ENCODE peak calls at places on chromosome 7, in eight cellular contexts. One of them, this sample, is unnamed. For H3K4me1 and H3K9me3, the result is how much of the 10 kb centered on the place peaks cover.

GRCh38 chr7:34675749-34676374 is 17.8 kb downstream of the NPSR1 start:
- DNase-seq in stomach: no peak
- DNase-seq in OCI-LY7: peak
- DNase-seq in CD4-positive, alpha-beta memory T cell: no peak
- DNase-seq in CD8-positive, alpha-beta T cell: no peak
- DNase-seq in CD8-positive, alpha-beta memory T cell: no peak
- DNase-seq in osteoblast: no peak
- DNase-seq in fibroblast of lung: peak
- DNase-seq in this sample: no peak

GRCh38 chr7:31122649-31123058 is 70.5 kb downstream of the ADCYAP1R1 start:
- DNase-seq in osteoblast: no peak
- DNase-seq in CD4-positive, alpha-beta memory T cell: peak
- DNase-seq in CD8-positive, alpha-beta T cell: peak
- DNase-seq in OCI-LY7: peak
- DNase-seq in CD8-positive, alpha-beta memory T cell: no peak
- DNase-seq in stomach: peak
- DNase-seq in fibroblast of lung: peak
- DNase-seq in this sample: peak

GRCh38 chr7:28483112-28483511 is 70.8 kb downstream of the CREB5 start:
- DNase-seq in OCI-LY7: no peak
- DNase-seq in fibroblast of lung: no peak
- DNase-seq in CD8-positive, alpha-beta memory T cell: no peak
- DNase-seq in osteoblast: no peak
- DNase-seq in stomach: no peak
- DNase-seq in CD4-positive, alpha-beta memory T cell: no peak
- DNase-seq in CD8-positive, alpha-beta T cell: no peak
- DNase-seq in this sample: no peak

GRCh38 chr7:25726180-25726579 is 425.8 kb upstream of the NFE2L3 start:
- DNase-seq in CD8-positive, alpha-beta T cell: no peak
- DNase-seq in OCI-LY7: no peak
- DNase-seq in osteoblast: no peak
- DNase-seq in CD8-positive, alpha-beta memory T cell: no peak
- DNase-seq in fibroblast of lung: no peak
- DNase-seq in CD4-positive, alpha-beta memory T cell: no peak
- DNase-seq in stomach: no peak
- DNase-seq in this sample: no peak

GRCh38 chr7:18370689-18371088 is 124.9 kb upstream of the HDAC9 start:
- DNase-seq in fibroblast of lung: no peak
- DNase-seq in stomach: no peak
- DNase-seq in CD4-positive, alpha-beta memory T cell: no peak
- DNase-seq in OCI-LY7: no peak
- DNase-seq in CD8-positive, alpha-beta T cell: no peak
- DNase-seq in osteoblast: no peak
- DNase-seq in CD8-positive, alpha-beta memory T cell: no peak
- DNase-seq in this sample: no peak

GRCh38 chr7:148463210-148463609 is 127.4 kb upstream of the C7orf33 start:
- DNase-seq in CD4-positive, alpha-beta memory T cell: no peak
- DNase-seq in CD8-positive, alpha-beta T cell: no peak
- DNase-seq in OCI-LY7: no peak
- DNase-seq in CD8-positive, alpha-beta memory T cell: no peak
- DNase-seq in osteoblast: no peak
- DNase-seq in fibroblast of lung: no peak
- DNase-seq in stomach: no peak
- DNase-seq in this sample: no peak

GRCh38 chr7:55502988-55503514 is 69.3 kb downstream of the VOPP1 start:
- DNase-seq in stomach: no peak
- DNase-seq in OCI-LY7: peak
- DNase-seq in CD8-positive, alpha-beta T cell: no peak
- DNase-seq in fibroblast of lung: no peak
- DNase-seq in CD8-positive, alpha-beta memory T cell: no peak
- DNase-seq in CD4-positive, alpha-beta memory T cell: no peak
- DNase-seq in osteoblast: no peak
- DNase-seq in this sample: no peak

GRCh38 chr7:94509264-94509878 is at the start of gene CASD1:
- DNase-seq in CD8-positive, alpha-beta memory T cell: peak
- DNase-seq in CD8-positive, alpha-beta T cell: peak
- DNase-seq in osteoblast: no peak
- DNase-seq in fibroblast of lung: peak
- DNase-seq in OCI-LY7: peak
- DNase-seq in CD4-positive, alpha-beta memory T cell: peak
- DNase-seq in stomach: peak
- DNase-seq in this sample: peak

GRCh38 chr7:128022631-128023532 is 8.4 kb downstream of the LRRC4 start:
- DNase-seq in CD4-positive, alpha-beta memory T cell: no peak
- DNase-seq in fibroblast of lung: peak
- DNase-seq in osteoblast: peak
- DNase-seq in CD8-positive, alpha-beta T cell: no peak
- DNase-seq in CD8-positive, alpha-beta memory T cell: no peak
- DNase-seq in OCI-LY7: no peak
- DNase-seq in stomach: no peak
- DNase-seq in this sample: no peak

GRCh38 chr7:149819961-149820340 is 18.2 kb upstream of the ZNF862 start:
- DNase-seq in OCI-LY7: no peak
- DNase-seq in stomach: no peak
- DNase-seq in fibroblast of lung: no peak
- DNase-seq in CD8-positive, alpha-beta memory T cell: no peak
- DNase-seq in CD4-positive, alpha-beta memory T cell: no peak
- DNase-seq in osteoblast: peak
- DNase-seq in CD8-positive, alpha-beta T cell: no peak
- DNase-seq in this sample: no peak

GRCh38 chr7:76327610-76328009 is 25.1 kb downstream of the HSPB1 start:
- DNase-seq in fibroblast of lung: no peak
- DNase-seq in osteoblast: peak
- DNase-seq in OCI-LY7: no peak
- DNase-seq in stomach: no peak
- DNase-seq in CD8-positive, alpha-beta memory T cell: no peak
- DNase-seq in CD4-positive, alpha-beta memory T cell: no peak
- DNase-seq in CD8-positive, alpha-beta T cell: no peak
- DNase-seq in this sample: no peak

GRCh38 chr7:95550546-95550945 is 45.8 kb downstream of the PDK4 start:
- DNase-seq in CD8-positive, alpha-beta memory T cell: no peak
- DNase-seq in stomach: no peak
- DNase-seq in osteoblast: no peak
- DNase-seq in CD8-positive, alpha-beta T cell: no peak
- DNase-seq in CD4-positive, alpha-beta memory T cell: no peak
- DNase-seq in fibroblast of lung: no peak
- DNase-seq in OCI-LY7: no peak
- DNase-seq in this sample: no peak

GRCh38 chr7:668139-668871 is 58.2 kb upstream of the DNAAF5 start:
- DNase-seq in CD4-positive, alpha-beta memory T cell: no peak
- DNase-seq in OCI-LY7: no peak
- DNase-seq in osteoblast: peak
- DNase-seq in CD8-positive, alpha-beta memory T cell: peak
- DNase-seq in CD8-positive, alpha-beta T cell: no peak
- DNase-seq in stomach: no peak
- DNase-seq in fibroblast of lung: peak
- DNase-seq in this sample: peak

GRCh38 chr7:83796760-83797159 is 147.8 kb upstream of the SEMA3E start:
- DNase-seq in CD8-positive, alpha-beta memory T cell: no peak
- DNase-seq in OCI-LY7: no peak
- DNase-seq in CD8-positive, alpha-beta T cell: no peak
- DNase-seq in stomach: no peak
- DNase-seq in CD4-positive, alpha-beta memory T cell: no peak
- DNase-seq in osteoblast: no peak
- DNase-seq in fibroblast of lung: no peak
- DNase-seq in this sample: no peak

GRCh38 chr7:135558337-135558767 is 635 bp downstream of the NUP205 start:
- DNase-seq in CD8-positive, alpha-beta memory T cell: peak
- DNase-seq in fibroblast of lung: peak
- DNase-seq in CD4-positive, alpha-beta memory T cell: peak
- DNase-seq in stomach: peak
- DNase-seq in osteoblast: peak
- DNase-seq in OCI-LY7: peak
- DNase-seq in CD8-positive, alpha-beta T cell: peak
- DNase-seq in this sample: peak

GRCh38 chr7:6708304-6708703 is 1.6 kb upstream of the ZNF12 start:
- DNase-seq in CD8-positive, alpha-beta memory T cell: no peak
- DNase-seq in stomach: no peak
- DNase-seq in CD4-positive, alpha-beta memory T cell: no peak
- DNase-seq in OCI-LY7: no peak
- DNase-seq in osteoblast: no peak
- DNase-seq in fibroblast of lung: no peak
- DNase-seq in CD8-positive, alpha-beta T cell: no peak
- DNase-seq in this sample: no peak

GRCh38 chr7:131665021-131665420 is 108.6 kb upstream of the PODXL start:
- DNase-seq in fibroblast of lung: no peak
- DNase-seq in CD4-positive, alpha-beta memory T cell: no peak
- DNase-seq in osteoblast: no peak
- DNase-seq in CD8-positive, alpha-beta memory T cell: no peak
- DNase-seq in CD8-positive, alpha-beta T cell: no peak
- DNase-seq in OCI-LY7: no peak
- DNase-seq in stomach: no peak
- DNase-seq in this sample: peak

GRCh38 chr7:150003304-150003810 is 129.6 kb downstream of the ATP6V0E2 start:
- DNase-seq in osteoblast: peak
- DNase-seq in CD4-positive, alpha-beta memory T cell: no peak
- DNase-seq in OCI-LY7: no peak
- DNase-seq in CD8-positive, alpha-beta memory T cell: no peak
- DNase-seq in stomach: no peak
- DNase-seq in fibroblast of lung: peak
- DNase-seq in CD8-positive, alpha-beta T cell: no peak
- DNase-seq in this sample: no peak

GRCh38 chr7:519974-520458 is 370 bp upstream of the PDGFA start:
- DNase-seq in stomach: peak
- DNase-seq in CD8-positive, alpha-beta memory T cell: no peak
- DNase-seq in CD4-positive, alpha-beta memory T cell: no peak
- DNase-seq in osteoblast: peak
- DNase-seq in fibroblast of lung: peak
- DNase-seq in CD8-positive, alpha-beta T cell: no peak
- DNase-seq in OCI-LY7: no peak
- DNase-seq in this sample: no peak

DNA sequence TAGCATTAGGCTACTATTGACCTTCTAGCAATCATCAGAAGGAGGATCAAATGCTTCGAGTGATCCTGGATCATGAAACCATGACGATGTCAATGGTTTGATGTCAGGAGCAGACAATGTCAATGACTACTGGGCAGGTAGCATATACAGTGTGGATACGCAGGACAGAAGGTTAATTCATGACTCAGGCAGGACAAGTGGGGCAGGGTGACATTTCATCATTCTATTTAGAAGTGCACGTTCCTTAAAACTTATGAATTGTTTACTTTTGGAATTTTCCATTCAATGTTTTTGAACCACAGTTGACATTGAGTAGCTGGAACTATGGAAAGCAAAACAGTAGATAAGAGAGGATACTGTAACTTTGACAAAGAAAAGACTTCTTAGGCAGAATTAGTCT is 140.8 kb downstream of the TSPAN12 start:
- DNase-seq in CD8-positive, alpha-beta memory T cell: no peak
- DNase-seq in CD4-positive, alpha-beta memory T cell: no peak
- DNase-seq in osteoblast: no peak
- DNase-seq in stomach: no peak
- DNase-seq in fibroblast of lung: no peak
- DNase-seq in CD8-positive, alpha-beta T cell: no peak
- DNase-seq in OCI-LY7: no peak
- DNase-seq in this sample: no peak
- H3K4me1 ChIP-seq in CD8-positive, alpha-beta memory T cell: under half
- H3K4me1 ChIP-seq in CD4-positive, alpha-beta memory T cell: under half
- H3K4me1 ChIP-seq in osteoblast: under half
- H3K4me1 ChIP-seq in stomach: under half
- H3K4me1 ChIP-seq in fibroblast of lung: under half
- H3K4me1 ChIP-seq in CD8-positive, alpha-beta T cell: under half
- H3K4me1 ChIP-seq in OCI-LY7: under half
- H3K4me1 ChIP-seq in this sample: under half

GRCh38 chr7:158396301-158396905 is 191.2 kb downstream of the PTPRN2 start:
- DNase-seq in OCI-LY7: no peak
- DNase-seq in CD8-positive, alpha-beta T cell: no peak
- DNase-seq in stomach: no peak
- DNase-seq in CD4-positive, alpha-beta memory T cell: no peak
- DNase-seq in fibroblast of lung: no peak
- DNase-seq in osteoblast: no peak
- DNase-seq in CD8-positive, alpha-beta memory T cell: no peak
- DNase-seq in this sample: no peak
- H3K9me3 ChIP-seq in OCI-LY7: under half
- H3K9me3 ChIP-seq in CD8-positive, alpha-beta T cell: under half
- H3K9me3 ChIP-seq in stomach: under half
- H3K9me3 ChIP-seq in CD4-positive, alpha-beta memory T cell: under half
- H3K9me3 ChIP-seq in fibroblast of lung: under half
- H3K9me3 ChIP-seq in osteoblast: under half
- H3K9me3 ChIP-seq in CD8-positive, alpha-beta memory T cell: under half
- H3K9me3 ChIP-seq in this sample: under half

DNA sequence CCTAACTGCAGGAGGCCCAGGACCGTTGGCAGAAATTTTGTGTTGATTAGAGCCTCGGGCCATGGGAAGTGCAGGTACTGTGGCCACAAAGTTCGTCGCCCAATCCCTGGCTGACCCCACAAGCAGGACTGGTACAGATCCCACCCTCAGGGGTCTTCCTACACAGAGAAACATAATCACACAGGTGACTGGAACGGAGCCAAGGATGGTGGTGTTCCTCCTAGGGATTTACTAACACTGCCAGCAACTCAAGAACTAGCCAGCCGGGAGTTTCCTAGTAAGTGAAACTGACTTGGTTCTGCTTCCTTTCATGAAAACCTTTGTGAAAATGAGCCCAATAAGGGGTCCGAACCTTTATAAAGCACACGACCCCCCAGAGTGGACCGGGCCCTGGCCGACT is 5.7 kb downstream of the CUX1 start:
- DNase-seq in fibroblast of lung: no peak
- DNase-seq in osteoblast: no peak
- DNase-seq in OCI-LY7: no peak
- DNase-seq in CD4-positive, alpha-beta memory T cell: no peak
- DNase-seq in CD8-positive, alpha-beta T cell: no peak
- DNase-seq in CD8-positive, alpha-beta memory T cell: no peak
- DNase-seq in stomach: peak
- DNase-seq in this sample: no peak
- H3K4me3 ChIP-seq in fibroblast of lung: no peak
- H3K4me3 ChIP-seq in osteoblast: no peak
- H3K4me3 ChIP-seq in OCI-LY7: peak
- H3K4me3 ChIP-seq in CD4-positive, alpha-beta memory T cell: no peak
- H3K4me3 ChIP-seq in CD8-positive, alpha-beta T cell: no peak
- H3K4me3 ChIP-seq in CD8-positive, alpha-beta memory T cell: no peak
- H3K4me3 ChIP-seq in stomach: no peak
- H3K4me3 ChIP-seq in this sample: no peak

GRCh38 chr7:2527505-2528464 is 8.2 kb downstream of the LFNG start:
- DNase-seq in CD4-positive, alpha-beta memory T cell: peak
- DNase-seq in fibroblast of lung: peak
- DNase-seq in CD8-positive, alpha-beta memory T cell: peak
- DNase-seq in CD8-positive, alpha-beta T cell: peak
- DNase-seq in osteoblast: peak
- DNase-seq in stomach: no peak
- DNase-seq in OCI-LY7: no peak
- DNase-seq in this sample: no peak

GRCh38 chr7:2525931-2526630 is 6.5 kb downstream of the LFNG start:
- DNase-seq in CD8-positive, alpha-beta T cell: no peak
- DNase-seq in osteoblast: no peak
- DNase-seq in CD8-positive, alpha-beta memory T cell: no peak
- DNase-seq in OCI-LY7: no peak
- DNase-seq in CD4-positive, alpha-beta memory T cell: no peak
- DNase-seq in fibroblast of lung: no peak
- DNase-seq in stomach: no peak
- DNase-seq in this sample: no peak

GRCh38 chr7:2528481-2529095 is 9.0 kb downstream of the LFNG start:
- DNase-seq in CD8-positive, alpha-beta T cell: no peak
- DNase-seq in fibroblast of lung: no peak
- DNase-seq in OCI-LY7: no peak
- DNase-seq in osteoblast: no peak
- DNase-seq in CD8-positive, alpha-beta memory T cell: peak
- DNase-seq in stomach: no peak
- DNase-seq in CD4-positive, alpha-beta memory T cell: no peak
- DNase-seq in this sample: no peak

GRCh38 chr7:2524808-2525140 is 5.2 kb downstream of the LFNG start:
- DNase-seq in OCI-LY7: no peak
- DNase-seq in stomach: no peak
- DNase-seq in osteoblast: no peak
- DNase-seq in CD8-positive, alpha-beta T cell: no peak
- DNase-seq in CD8-positive, alpha-beta memory T cell: no peak
- DNase-seq in CD4-positive, alpha-beta memory T cell: no peak
- DNase-seq in fibroblast of lung: no peak
- DNase-seq in this sample: no peak

GRCh38 chr7:2526659-2527504 is 7.3 kb downstream of the LFNG start:
- DNase-seq in fibroblast of lung: no peak
- DNase-seq in CD8-positive, alpha-beta memory T cell: peak
- DNase-seq in stomach: no peak
- DNase-seq in CD4-positive, alpha-beta memory T cell: no peak
- DNase-seq in osteoblast: no peak
- DNase-seq in OCI-LY7: no peak
- DNase-seq in CD8-positive, alpha-beta T cell: no peak
- DNase-seq in this sample: no peak
- H3K4me1 ChIP-seq in fibroblast of lung: under half
- H3K4me1 ChIP-seq in CD8-positive, alpha-beta memory T cell: half or more
- H3K4me1 ChIP-seq in stomach: half or more
- H3K4me1 ChIP-seq in CD4-positive, alpha-beta memory T cell: half or more
- H3K4me1 ChIP-seq in osteoblast: half or more
- H3K4me1 ChIP-seq in OCI-LY7: under half
- H3K4me1 ChIP-seq in CD8-positive, alpha-beta T cell: half or more
- H3K4me1 ChIP-seq in this sample: under half

This sample was measured in tibial artery.